ENCODE peak calls at places on chromosomes 13 and 19, in five cellular contexts. B, E, P, V and J are unnamed samples.

GRCh38 chr13:42539670-42540069 is 34.3 kb upstream of the TNFSF11 start:
- DNase-seq in B (no peak), E (no peak), P (no peak), V (no peak), J (peak)

GRCh38 chr13:19161308-19161707 is 20.3 kb downstream of the TUBA3C start:
- DNase-seq in B (no peak), E (no peak), P (no peak), V (no peak), J (no peak)

GRCh38 chr19:30084390-30084819 is 142.4 kb downstream of the URI1 start:
- DNase-seq in B (peak), E (no peak), P (no peak), V (no peak), J (no peak)

GRCh38 chr13:111359237-111359915 is 38.9 kb downstream of the TEX29 start:
- DNase-seq in B (no peak), E (peak), P (no peak), V (no peak), J (peak)

GRCh38 chr13:98033277-98034247 is 80.1 kb downstream of the IPO5 start:
- DNase-seq in B (no peak), E (peak), P (no peak), V (peak), J (peak)

GRCh38 chr13:99354371-99354951 is 47.3 kb upstream of the GPR183 start:
- DNase-seq in B (no peak), E (no peak), P (no peak), V (no peak), J (peak)

GRCh38 chr19:42461700-42462324 is 19.1 kb upstream of the CXCL17 start:
- DNase-seq in B (no peak), E (no peak), P (no peak), V (no peak), J (no peak)

GRCh38 chr13:94346261-94347019 is 133.0 kb downstream of the DCT start:
- DNase-seq in B (no peak), E (no peak), P (no peak), V (no peak), J (no peak)

GRCh38 chr19:4108767-4109625 is 14.9 kb downstream of the MAP2K2 start:
- DNase-seq in B (peak), E (no peak), P (no peak), V (peak), J (no peak)

GRCh38 chr13:106336663-106337062 is 198.8 kb downstream of the EFNB2 start:
- DNase-seq in B (no peak), E (no peak), P (no peak), V (no peak), J (no peak)

GRCh38 chr13:90105276-90105675 is 1242.2 kb upstream of the MIR17HG start:
- DNase-seq in B (no peak), E (no peak), P (peak), V (no peak), J (peak)

GRCh38 chr19:4139614-4140236 is 13.7 kb upstream of the CREB3L3 start:
- DNase-seq in B (peak), E (peak), P (no peak), V (peak), J (peak)

GRCh38 chr13:50071399-50071798 is 56.2 kb downstream of the KCNRG start:
- DNase-seq in B (no peak), E (no peak), P (no peak), V (peak), J (no peak)

GRCh38 chr19:39645800-39646411 is 9.8 kb upstream of the LGALS16 start:
- DNase-seq in B (no peak), E (peak), P (no peak), V (peak), J (peak)

GRCh38 chr13:99908129-99908805 is 63.3 kb downstream of the ZIC5 start:
- DNase-seq in B (no peak), E (no peak), P (no peak), V (peak), J (no peak)

GRCh38 chr13:73754727-73755292 is 379.4 kb downstream of the KLF12 start:
- DNase-seq in B (no peak), E (peak), P (no peak), V (peak), J (peak)

GRCh38 chr19:58040751-58041525 is 7.1 kb downstream of the ZSCAN1 start:
- DNase-seq in B (no peak), E (no peak), P (no peak), V (no peak), J (no peak)

GRCh38 chr13:80586356-80586755 is 245.4 kb upstream of the SPRY2 start:
- DNase-seq in B (no peak), E (no peak), P (no peak), V (no peak), J (peak)

GRCh38 chr19:48258350-48258749 is 2.6 kb upstream of the CARD8 start:
- DNase-seq in B (no peak), E (no peak), P (no peak), V (peak), J (no peak)

GRCh38 chr19:51366050-51366998 is at the start of gene ETFB:
- DNase-seq in B (peak), E (peak), P (peak), V (peak), J (peak)

GRCh38 chr19:32865326-32865725 is 4.2 kb downstream of the SLC7A9 start:
- DNase-seq in B (no peak), E (no peak), P (no peak), V (no peak), J (no peak)

GRCh38 chr19:45179063-45179847 is 671 bp downstream of the BLOC1S3 start:
- DNase-seq in B (peak), E (peak), P (no peak), V (peak), J (peak)

GRCh38 chr13:52004508-52005183 is 6.6 kb downstream of the ATP7B start:
- DNase-seq in B (no peak), E (no peak), P (no peak), V (peak), J (no peak)

GRCh38 chr13:87123987-87124784 is 547.0 kb upstream of the SLITRK5 start:
- DNase-seq in B (no peak), E (peak), P (peak), V (peak), J (peak)

GRCh38 chr19:52592301-52592700 is 22.2 kb downstream of the ZNF701 start:
- DNase-seq in B (no peak), E (no peak), P (no peak), V (no peak), J (peak)

GRCh38 chr13:93227280-93227905 is 786 bp downstream of the GPC6 start:
- DNase-seq in B (peak), E (peak), P (no peak), V (no peak), J (peak)

GRCh38 chr13:85806553-85807175 is 7.4 kb upstream of the SLITRK6 start:
- DNase-seq in B (no peak), E (peak), P (no peak), V (peak), J (peak)

GRCh38 chr19:5993516-5994406 is 15.8 kb upstream of the RANBP3 start:
- DNase-seq in B (peak), E (no peak), P (no peak), V (no peak), J (no peak)

GRCh38 chr13:45950343-45950995 is 98.9 kb upstream of the SIAH3 start:
- DNase-seq in B (no peak), E (peak), P (no peak), V (peak), J (no peak)

GRCh38 chr13:112244495-112245177 is 131.5 kb upstream of the SPACA7 start:
- DNase-seq in B (no peak), E (no peak), P (no peak), V (no peak), J (no peak)

GRCh38 chr19:35883920-35884319 is 15.5 kb downstream of the APLP1 start:
- DNase-seq in B (no peak), E (no peak), P (no peak), V (no peak), J (no peak)

GRCh38 chr19:19053508-19054314 is 10.1 kb upstream of the SLC25A42 start:
- DNase-seq in B (peak), E (peak), P (no peak), V (peak), J (peak)

GRCh38 chr13:25752957-25753540 is 298.8 kb downstream of the SHISA2 start:
- DNase-seq in B (no peak), E (peak), P (peak), V (peak), J (peak)

GRCh38 chr13:114059946-114060860 is 72.2 kb downstream of the RASA3 start:
- DNase-seq in B (no peak), E (no peak), P (no peak), V (no peak), J (no peak)

GRCh38 chr13:91157273-91158014 is 190.0 kb upstream of the MIR17HG start:
- DNase-seq in B (no peak), E (no peak), P (no peak), V (no peak), J (no peak)

GRCh38 chr13:71149498-71150363 is 717.3 kb downstream of the DACH1 start:
- DNase-seq in B (no peak), E (no peak), P (no peak), V (no peak), J (no peak)

GRCh38 chr13:30681489-30682242 is 53.7 kb upstream of the ALOX5AP start:
- DNase-seq in B (no peak), E (peak), P (peak), V (peak), J (peak)

GRCh38 chr19:17794412-17794730 is 567 bp upstream of the B3GNT3 start:
- DNase-seq in B (no peak), E (no peak), P (no peak), V (no peak), J (no peak)
- H3K4me3 ChIP-seq in B (peak), E (no peak), P (no peak), V (no peak), J (peak)

DNA sequence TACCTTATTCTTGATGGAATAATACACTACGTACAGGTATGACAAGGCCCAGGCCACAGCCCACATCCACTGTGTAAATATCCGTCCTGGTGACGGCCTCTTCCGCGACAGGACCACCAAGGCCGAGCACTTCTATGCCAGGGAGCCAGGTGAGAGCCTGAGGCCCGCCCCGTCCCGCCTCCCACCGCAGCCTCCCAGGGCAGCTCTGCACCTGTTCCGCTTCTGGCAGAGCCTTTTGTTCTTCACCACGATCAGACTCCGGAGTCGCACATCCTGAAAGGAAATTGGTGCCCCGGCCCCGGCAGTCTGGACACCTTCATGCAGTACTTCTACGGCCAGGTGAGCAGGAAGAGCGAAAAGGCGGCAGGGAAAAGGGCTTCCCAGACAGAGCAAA is 10.6 kb upstream of the ZNF358 start:
- DNase-seq in B (no peak), E (no peak), P (no peak), V (no peak), J (no peak)
- H3K4me3 ChIP-seq in B (peak), E (no peak), P (no peak), V (no peak), J (no peak)

GRCh38 chr19:2575734-2576481 is 100.0 kb downstream of the GADD45B start:
- DNase-seq in B (no peak), E (peak), P (no peak), V (no peak), J (peak)

GRCh38 chr19:2577722-2578335 is 101.9 kb downstream of the GADD45B start:
- DNase-seq in B (no peak), E (no peak), P (no peak), V (no peak), J (no peak)

GRCh38 chr19:2579678-2580280 is 103.9 kb downstream of the GADD45B start:
- DNase-seq in B (no peak), E (no peak), P (no peak), V (no peak), J (no peak)

GRCh38 chr19:2578911-2579677 is 103.2 kb downstream of the GADD45B start:
- DNase-seq in B (peak), E (peak), P (peak), V (peak), J (peak)

DNA sequence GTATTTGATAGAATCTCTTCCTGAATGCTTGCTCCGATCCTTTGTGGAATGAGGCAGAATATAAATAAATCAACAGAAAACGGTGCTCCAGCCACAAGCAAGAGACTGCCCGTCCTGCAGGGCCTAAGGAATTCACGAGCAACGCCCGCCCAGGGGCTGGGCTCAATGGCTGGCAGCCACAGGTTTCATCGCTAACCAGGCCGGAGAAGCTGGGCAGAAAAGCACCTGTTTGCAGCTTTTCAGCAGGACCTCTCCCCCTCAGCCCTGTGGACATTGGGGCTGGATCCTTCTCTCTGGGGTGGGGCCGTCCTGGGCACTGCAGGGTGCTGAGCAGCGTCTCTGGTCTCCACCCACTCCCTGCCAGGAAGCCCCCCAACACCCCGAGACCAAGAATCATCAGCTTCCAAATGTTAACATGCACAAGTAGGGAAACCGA is 102.5 kb downstream of the GADD45B start:
- DNase-seq in B (no peak), E (peak), P (no peak), V (no peak), J (peak)
- H3K4me3 ChIP-seq in B (peak), E (peak), P (peak), V (no peak), J (peak)

DNA sequence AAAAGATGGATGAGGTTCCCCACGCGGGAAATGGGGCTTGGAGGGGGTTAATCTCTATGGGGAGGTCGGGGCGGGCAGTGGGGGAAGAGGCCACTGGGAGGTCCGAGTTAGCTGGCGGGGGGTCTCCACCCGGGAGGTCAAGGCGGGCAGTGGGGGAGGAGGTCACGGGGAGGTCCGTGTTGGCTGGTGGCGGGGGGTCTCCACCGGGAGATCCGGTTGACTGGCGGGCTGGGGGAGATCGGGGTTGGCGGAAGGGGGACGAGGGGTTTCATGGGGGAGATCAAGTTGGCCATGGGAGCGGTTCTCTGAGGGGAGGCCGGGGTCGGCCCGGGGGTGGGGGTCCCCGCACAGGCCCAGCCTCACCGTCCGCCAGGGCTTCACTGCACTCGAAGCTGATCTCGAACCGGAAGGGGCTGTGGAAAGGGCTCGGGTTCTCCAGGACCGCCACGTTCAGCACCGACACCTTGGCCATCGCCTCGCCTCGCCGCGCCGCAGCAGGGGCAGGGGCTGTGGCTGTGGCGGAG is 342 bp downstream of the ASF1B start:
- DNase-seq in B (no peak), E (no peak), P (no peak), V (no peak), J (no peak)
- H3K4me3 ChIP-seq in B (peak), E (peak), P (peak), V (peak), J (peak)

GRCh38 chr19:11087870-11088507 is 1.3 kb upstream of the LDLR start:
- DNase-seq in B (no peak), E (no peak), P (no peak), V (no peak), J (no peak)

GRCh38 chr19:11091343-11092153 is 2.3 kb downstream of the LDLR start:
- DNase-seq in B (peak), E (peak), P (peak), V (peak), J (peak)

GRCh38 chr19:11090264-11091032 is 1.2 kb downstream of the LDLR start:
- DNase-seq in B (peak), E (peak), P (peak), V (peak), J (peak)

GRCh38 chr19:11089254-11090013 is at the start of gene LDLR:
- DNase-seq in B (peak), E (peak), P (peak), V (peak), J (peak)

DNA sequence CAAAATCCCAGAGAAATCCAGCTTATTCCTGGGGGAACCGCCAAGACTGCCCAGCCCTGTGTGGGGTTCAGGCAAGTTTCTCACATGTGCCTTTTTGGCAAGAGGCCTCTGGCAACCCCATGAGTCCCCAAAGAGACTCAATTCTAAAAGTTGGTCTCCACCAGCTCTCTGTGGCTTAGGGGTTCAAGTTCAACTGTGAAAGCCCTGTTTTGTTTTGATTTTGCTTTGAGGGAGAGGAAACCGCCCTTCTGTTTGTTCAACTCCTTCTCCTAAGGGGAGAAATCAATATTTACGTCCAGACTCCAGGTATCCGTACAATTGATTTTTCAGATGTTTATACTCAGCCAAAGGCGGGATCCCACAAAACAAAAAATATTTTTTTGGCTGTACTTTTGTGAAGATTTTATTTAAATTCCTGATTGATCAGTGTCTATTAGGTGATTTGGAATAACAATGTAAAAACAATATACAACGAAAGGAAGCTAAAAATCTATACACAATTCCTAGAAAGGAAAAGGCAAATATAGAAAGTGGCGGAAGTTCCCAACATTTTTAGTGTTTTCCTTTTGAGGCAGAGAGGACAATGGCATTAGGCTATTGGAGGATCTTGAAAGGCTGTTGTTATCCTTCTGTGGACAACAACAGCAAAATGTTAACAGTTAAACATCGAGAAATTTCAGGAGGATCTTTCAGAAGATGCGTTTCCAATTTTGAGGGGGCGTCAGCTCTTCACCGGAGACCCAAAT is 582 bp upstream of the LDLR start:
- DNase-seq in B (no peak), E (no peak), P (no peak), V (no peak), J (peak)
- H3K4me3 ChIP-seq in B (peak), E (peak), P (peak), V (peak), J (peak)

DNA sequence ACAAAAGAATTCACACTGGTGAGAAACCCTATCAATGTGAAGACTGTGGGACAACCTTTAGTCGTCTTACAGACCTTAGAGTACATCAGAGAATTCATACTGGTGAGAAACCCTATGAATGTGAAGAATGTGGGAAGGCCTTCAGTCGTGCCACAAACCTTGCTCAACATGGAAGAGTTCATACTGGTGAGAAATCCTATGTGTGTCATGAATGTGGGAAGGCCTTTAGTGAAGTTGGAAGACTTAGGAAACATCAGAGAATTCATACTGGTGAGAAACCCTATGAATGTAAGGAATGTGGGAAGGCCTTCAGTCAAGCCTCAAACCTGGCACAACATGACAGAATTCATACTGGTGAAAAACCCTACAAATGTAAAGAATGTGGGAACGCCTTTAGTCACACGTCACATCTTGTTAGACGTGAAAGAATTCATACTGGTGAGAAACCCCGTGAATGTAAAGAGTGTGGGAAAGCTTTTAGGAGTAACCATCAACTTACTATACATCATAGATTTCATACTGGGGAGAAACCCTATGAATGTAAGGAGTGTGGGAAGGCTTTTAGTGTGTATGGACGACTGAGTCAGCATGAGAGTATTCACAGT is 24.0 kb upstream of the ZNF573 start:
- DNase-seq in B (no peak), E (no peak), P (no peak), V (no peak), J (no peak)
- H3K4me3 ChIP-seq in B (no peak), E (no peak), P (no peak), V (no peak), J (no peak)

DNA sequence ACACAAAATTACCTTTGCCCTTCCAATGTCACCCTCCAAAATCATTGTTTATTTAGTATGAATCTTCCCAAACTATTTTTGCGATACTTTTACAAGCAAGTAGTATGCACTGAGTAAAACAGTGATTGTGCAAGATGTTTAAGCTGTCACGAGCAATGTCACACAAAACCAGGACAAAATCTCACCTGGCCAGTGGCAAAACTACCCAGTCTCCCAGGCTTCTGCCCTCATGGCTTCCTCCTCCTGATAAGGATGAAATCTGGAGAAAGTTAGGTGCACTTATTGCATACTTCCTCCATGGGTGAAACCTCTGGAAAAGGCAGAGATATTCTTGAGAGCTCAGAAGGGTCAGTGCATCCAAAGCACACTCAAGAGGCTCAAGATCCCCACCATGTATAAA is 500.8 kb downstream of the IRS2 start:
- DNase-seq in B (no peak), E (no peak), P (no peak), V (no peak), J (no peak)
- H3K4me3 ChIP-seq in B (no peak), E (no peak), P (no peak), V (no peak), J (no peak)